ENCODE peak calls at places on chromosomes 7 and 10, in nine cellular contexts. One of them, this sample, is unnamed.

GRCh38 chr7:12929416-12930140 is 242.1 kb downstream of the ARL4A start:
- DNase-seq in mesenchymal stem cell: no peak
- DNase-seq in stimulated activated CD8-positive, alpha-beta memory T cell treated with anti-CD3 and anti-CD28 coated beads, Interleukin-2, amount 100 ng/mL, for 1 hour: no peak
- DNase-seq in endothelial cell: no peak
- DNase-seq in stimulated activated naive B cell treated with anti-CD40 and anti-IgM and Interleukin-4, amounts not matched to agents 10 μg/mL and 1 μg/mL and 100 μg/mL, for 72 hours: no peak
- DNase-seq in CD8-positive, alpha-beta memory T cell: no peak
- DNase-seq in NCI-H2081: no peak
- DNase-seq in psoas muscle: no peak
- DNase-seq in lower leg skin: no peak
- DNase-seq in this sample: no peak

GRCh38 chr10:33566426-33566825 is 232.0 kb upstream of the NRP1 start:
- DNase-seq in stimulated activated naive B cell treated with anti-CD40 and anti-IgM and Interleukin-4, amounts not matched to agents 10 μg/mL and 1 μg/mL and 100 μg/mL, for 72 hours: no peak
- DNase-seq in NCI-H2081: no peak
- DNase-seq in lower leg skin: no peak
- DNase-seq in endothelial cell: no peak
- DNase-seq in CD8-positive, alpha-beta memory T cell: no peak
- DNase-seq in stimulated activated CD8-positive, alpha-beta memory T cell treated with anti-CD3 and anti-CD28 coated beads, Interleukin-2, amount 100 ng/mL, for 1 hour: no peak
- DNase-seq in psoas muscle: no peak
- DNase-seq in mesenchymal stem cell: no peak
- DNase-seq in this sample: no peak

GRCh38 chr7:156560075-156560474 is 80.5 kb upstream of the RNF32 start:
- DNase-seq in NCI-H2081: no peak
- DNase-seq in endothelial cell: peak
- DNase-seq in stimulated activated naive B cell treated with anti-CD40 and anti-IgM and Interleukin-4, amounts not matched to agents 10 μg/mL and 1 μg/mL and 100 μg/mL, for 72 hours: no peak
- DNase-seq in psoas muscle: no peak
- DNase-seq in lower leg skin: no peak
- DNase-seq in mesenchymal stem cell: no peak
- DNase-seq in CD8-positive, alpha-beta memory T cell: no peak
- DNase-seq in stimulated activated CD8-positive, alpha-beta memory T cell treated with anti-CD3 and anti-CD28 coated beads, Interleukin-2, amount 100 ng/mL, for 1 hour: no peak
- DNase-seq in this sample: no peak

GRCh38 chr7:89584896-89585295 is 569.4 kb upstream of the STEAP1 start:
- DNase-seq in lower leg skin: no peak
- DNase-seq in stimulated activated naive B cell treated with anti-CD40 and anti-IgM and Interleukin-4, amounts not matched to agents 10 μg/mL and 1 μg/mL and 100 μg/mL, for 72 hours: no peak
- DNase-seq in endothelial cell: no peak
- DNase-seq in mesenchymal stem cell: no peak
- DNase-seq in stimulated activated CD8-positive, alpha-beta memory T cell treated with anti-CD3 and anti-CD28 coated beads, Interleukin-2, amount 100 ng/mL, for 1 hour: no peak
- DNase-seq in CD8-positive, alpha-beta memory T cell: no peak
- DNase-seq in psoas muscle: no peak
- DNase-seq in NCI-H2081: no peak
- DNase-seq in this sample: peak

GRCh38 chr10:3395487-3395886 is 222.9 kb upstream of the PITRM1 start:
- DNase-seq in NCI-H2081: peak
- DNase-seq in stimulated activated naive B cell treated with anti-CD40 and anti-IgM and Interleukin-4, amounts not matched to agents 10 μg/mL and 1 μg/mL and 100 μg/mL, for 72 hours: peak
- DNase-seq in endothelial cell: no peak
- DNase-seq in CD8-positive, alpha-beta memory T cell: no peak
- DNase-seq in lower leg skin: no peak
- DNase-seq in psoas muscle: no peak
- DNase-seq in mesenchymal stem cell: no peak
- DNase-seq in stimulated activated CD8-positive, alpha-beta memory T cell treated with anti-CD3 and anti-CD28 coated beads, Interleukin-2, amount 100 ng/mL, for 1 hour: no peak
- DNase-seq in this sample: no peak

GRCh38 chr10:23478570-23478969 is 39.7 kb downstream of the OTUD1 start:
- DNase-seq in mesenchymal stem cell: no peak
- DNase-seq in NCI-H2081: no peak
- DNase-seq in CD8-positive, alpha-beta memory T cell: no peak
- DNase-seq in lower leg skin: no peak
- DNase-seq in stimulated activated CD8-positive, alpha-beta memory T cell treated with anti-CD3 and anti-CD28 coated beads, Interleukin-2, amount 100 ng/mL, for 1 hour: no peak
- DNase-seq in stimulated activated naive B cell treated with anti-CD40 and anti-IgM and Interleukin-4, amounts not matched to agents 10 μg/mL and 1 μg/mL and 100 μg/mL, for 72 hours: no peak
- DNase-seq in endothelial cell: no peak
- DNase-seq in psoas muscle: no peak
- DNase-seq in this sample: no peak

GRCh38 chr10:72800000-72800740 is 93.4 kb upstream of the OIT3 start:
- DNase-seq in endothelial cell: peak
- DNase-seq in psoas muscle: no peak
- DNase-seq in stimulated activated naive B cell treated with anti-CD40 and anti-IgM and Interleukin-4, amounts not matched to agents 10 μg/mL and 1 μg/mL and 100 μg/mL, for 72 hours: no peak
- DNase-seq in NCI-H2081: peak
- DNase-seq in lower leg skin: no peak
- DNase-seq in mesenchymal stem cell: no peak
- DNase-seq in CD8-positive, alpha-beta memory T cell: no peak
- DNase-seq in stimulated activated CD8-positive, alpha-beta memory T cell treated with anti-CD3 and anti-CD28 coated beads, Interleukin-2, amount 100 ng/mL, for 1 hour: no peak
- DNase-seq in this sample: no peak

GRCh38 chr7:35003679-35004278 is 33.5 kb downstream of the DPY19L1 start:
- DNase-seq in psoas muscle: no peak
- DNase-seq in NCI-H2081: peak
- DNase-seq in stimulated activated CD8-positive, alpha-beta memory T cell treated with anti-CD3 and anti-CD28 coated beads, Interleukin-2, amount 100 ng/mL, for 1 hour: no peak
- DNase-seq in lower leg skin: no peak
- DNase-seq in mesenchymal stem cell: peak
- DNase-seq in endothelial cell: no peak
- DNase-seq in stimulated activated naive B cell treated with anti-CD40 and anti-IgM and Interleukin-4, amounts not matched to agents 10 μg/mL and 1 μg/mL and 100 μg/mL, for 72 hours: no peak
- DNase-seq in CD8-positive, alpha-beta memory T cell: no peak
- DNase-seq in this sample: peak

GRCh38 chr7:91079491-91079890 is 184.7 kb upstream of the FZD1 start:
- DNase-seq in lower leg skin: no peak
- DNase-seq in CD8-positive, alpha-beta memory T cell: no peak
- DNase-seq in stimulated activated naive B cell treated with anti-CD40 and anti-IgM and Interleukin-4, amounts not matched to agents 10 μg/mL and 1 μg/mL and 100 μg/mL, for 72 hours: no peak
- DNase-seq in stimulated activated CD8-positive, alpha-beta memory T cell treated with anti-CD3 and anti-CD28 coated beads, Interleukin-2, amount 100 ng/mL, for 1 hour: no peak
- DNase-seq in NCI-H2081: no peak
- DNase-seq in mesenchymal stem cell: no peak
- DNase-seq in endothelial cell: no peak
- DNase-seq in psoas muscle: no peak
- DNase-seq in this sample: no peak

GRCh38 chr10:72031706-72032105 is 56.6 kb downstream of the SPOCK2 start:
- DNase-seq in NCI-H2081: no peak
- DNase-seq in lower leg skin: no peak
- DNase-seq in psoas muscle: no peak
- DNase-seq in endothelial cell: no peak
- DNase-seq in CD8-positive, alpha-beta memory T cell: no peak
- DNase-seq in stimulated activated CD8-positive, alpha-beta memory T cell treated with anti-CD3 and anti-CD28 coated beads, Interleukin-2, amount 100 ng/mL, for 1 hour: no peak
- DNase-seq in stimulated activated naive B cell treated with anti-CD40 and anti-IgM and Interleukin-4, amounts not matched to agents 10 μg/mL and 1 μg/mL and 100 μg/mL, for 72 hours: no peak
- DNase-seq in mesenchymal stem cell: no peak
- DNase-seq in this sample: no peak

GRCh38 chr7:135843214-135843613 is 94.6 kb upstream of the FAM180A start:
- DNase-seq in stimulated activated naive B cell treated with anti-CD40 and anti-IgM and Interleukin-4, amounts not matched to agents 10 μg/mL and 1 μg/mL and 100 μg/mL, for 72 hours: peak
- DNase-seq in endothelial cell: no peak
- DNase-seq in NCI-H2081: no peak
- DNase-seq in CD8-positive, alpha-beta memory T cell: no peak
- DNase-seq in lower leg skin: no peak
- DNase-seq in psoas muscle: no peak
- DNase-seq in stimulated activated CD8-positive, alpha-beta memory T cell treated with anti-CD3 and anti-CD28 coated beads, Interleukin-2, amount 100 ng/mL, for 1 hour: no peak
- DNase-seq in mesenchymal stem cell: no peak
- DNase-seq in this sample: no peak

GRCh38 chr7:137978464-137979237 is 23.2 kb downstream of the CREB3L2 start:
- DNase-seq in stimulated activated naive B cell treated with anti-CD40 and anti-IgM and Interleukin-4, amounts not matched to agents 10 μg/mL and 1 μg/mL and 100 μg/mL, for 72 hours: no peak
- DNase-seq in mesenchymal stem cell: peak
- DNase-seq in psoas muscle: peak
- DNase-seq in endothelial cell: no peak
- DNase-seq in CD8-positive, alpha-beta memory T cell: no peak
- DNase-seq in stimulated activated CD8-positive, alpha-beta memory T cell treated with anti-CD3 and anti-CD28 coated beads, Interleukin-2, amount 100 ng/mL, for 1 hour: no peak
- DNase-seq in NCI-H2081: no peak
- DNase-seq in lower leg skin: no peak
- DNase-seq in this sample: no peak

GRCh38 chr7:46145412-46145811 is 224.3 kb upstream of the IGFBP3 start:
- DNase-seq in NCI-H2081: no peak
- DNase-seq in endothelial cell: no peak
- DNase-seq in stimulated activated naive B cell treated with anti-CD40 and anti-IgM and Interleukin-4, amounts not matched to agents 10 μg/mL and 1 μg/mL and 100 μg/mL, for 72 hours: no peak
- DNase-seq in mesenchymal stem cell: peak
- DNase-seq in lower leg skin: no peak
- DNase-seq in stimulated activated CD8-positive, alpha-beta memory T cell treated with anti-CD3 and anti-CD28 coated beads, Interleukin-2, amount 100 ng/mL, for 1 hour: no peak
- DNase-seq in CD8-positive, alpha-beta memory T cell: no peak
- DNase-seq in psoas muscle: no peak
- DNase-seq in this sample: no peak

GRCh38 chr10:51569467-51569866 is 129.9 kb downstream of the CSTF2T start:
- DNase-seq in lower leg skin: no peak
- DNase-seq in stimulated activated CD8-positive, alpha-beta memory T cell treated with anti-CD3 and anti-CD28 coated beads, Interleukin-2, amount 100 ng/mL, for 1 hour: no peak
- DNase-seq in endothelial cell: no peak
- DNase-seq in psoas muscle: no peak
- DNase-seq in CD8-positive, alpha-beta memory T cell: no peak
- DNase-seq in NCI-H2081: no peak
- DNase-seq in stimulated activated naive B cell treated with anti-CD40 and anti-IgM and Interleukin-4, amounts not matched to agents 10 μg/mL and 1 μg/mL and 100 μg/mL, for 72 hours: no peak
- DNase-seq in mesenchymal stem cell: no peak
- DNase-seq in this sample: no peak

This sample was measured in head of caudate nucleus.